ENCODE peak calls at places on chromosomes 7 and 10, in ten cellular contexts. Y is astrocyte of the cerebellum; K is epithelial cell of proximal tubule; I is A673; M is CD8-positive, alpha-beta T cell; J is MCF 10A; W is neural crest cell; C is NB4; L is PC-3; E is SK-N-SH. A is an unnamed sample.

GRCh38 chr7:151895695-151896485 is 19.0 kb upstream of the PRKAG2 start:
- DNase-seq in L (no peak), W (no peak), I (peak), C (no peak), M (no peak), Y (no peak), K (no peak), E (no peak), J (peak), A (no peak)

GRCh38 chr7:14389052-14389988 is 399.9 kb upstream of the ETV1 start:
- DNase-seq in C (no peak), K (no peak), Y (no peak), I (peak), L (no peak), E (no peak), J (no peak), M (no peak), W (no peak), A (no peak)

GRCh38 chr7:156065400-156065799 is 253.1 kb upstream of the SHH start:
- DNase-seq in J (no peak), W (no peak), M (no peak), C (no peak), Y (no peak), K (no peak), L (no peak), I (no peak), E (no peak), A (no peak)

GRCh38 chr7:152423991-152424347 is 11.8 kb downstream of the KMT2C start:
- DNase-seq in E (no peak), K (no peak), C (no peak), J (no peak), I (no peak), L (no peak), W (no peak), M (no peak), Y (no peak), A (no peak)

GRCh38 chr10:13956826-13957225 is 370.1 kb downstream of the PRPF18 start:
- DNase-seq in M (no peak), C (no peak), Y (no peak), W (no peak), I (no peak), E (no peak), K (no peak), L (no peak), J (no peak), A (peak)

GRCh38 chr7:129959480-129960332 is 6.9 kb upstream of the UBE2H start:
- DNase-seq in L (peak), C (peak), J (peak), I (no peak), K (no peak), M (no peak), E (no peak), W (no peak), Y (no peak), A (no peak)

GRCh38 chr7:2309889-2310331 is 4.3 kb downstream of the SNX8 start:
- DNase-seq in K (peak), E (no peak), W (no peak), L (peak), C (no peak), Y (peak), I (no peak), J (peak), M (no peak), A (no peak)

GRCh38 chr7:92421676-92422435 is 25.4 kb upstream of the GATAD1 start:
- DNase-seq in L (no peak), C (peak), K (no peak), M (no peak), Y (no peak), J (peak), I (no peak), W (no peak), E (peak), A (no peak)

GRCh38 chr7:149071641-149072437 is 18.7 kb downstream of the ZNF786 start:
- DNase-seq in M (peak), I (no peak), E (peak), J (no peak), C (peak), L (no peak), K (no peak), Y (no peak), W (peak), A (peak)

GRCh38 chr10:121553455-121553854 is 44.8 kb downstream of the FGFR2 start:
- DNase-seq in M (no peak), Y (no peak), I (no peak), W (no peak), K (peak), J (no peak), C (no peak), L (no peak), E (no peak), A (no peak)

GRCh38 chr10:119314061-119314460 is 106.7 kb downstream of the GRK5 start:
- DNase-seq in I (no peak), L (no peak), W (no peak), M (no peak), K (no peak), C (no peak), J (no peak), Y (no peak), E (no peak), A (no peak)

GRCh38 chr10:119316002-119316358 is 108.6 kb downstream of the GRK5 start:
- DNase-seq in W (no peak), I (no peak), E (no peak), C (no peak), J (no peak), M (no peak), K (no peak), Y (no peak), L (no peak), A (no peak)

GRCh38 chr10:119316729-119317097 is 109.3 kb downstream of the GRK5 start:
- DNase-seq in W (no peak), K (peak), M (no peak), E (no peak), I (peak), Y (no peak), C (peak), J (peak), L (peak), A (no peak)

GRCh38 chr10:119314486-119314885 is 107.1 kb downstream of the GRK5 start:
- DNase-seq in E (no peak), M (no peak), Y (no peak), I (no peak), K (no peak), L (no peak), J (no peak), C (no peak), W (no peak), A (no peak)

GRCh38 chr10:119315128-119316001 is 108.0 kb downstream of the GRK5 start:
- DNase-seq in W (no peak), C (peak), M (peak), J (peak), Y (peak), I (peak), E (no peak), K (peak), L (peak), A (peak)
- TF ChIP-seq CTCF in W (no peak), C (no peak), M (no peak), J (no peak), Y (no peak), I (no peak), E (no peak), K (no peak), L (no peak), A (no peak)

DNA sequence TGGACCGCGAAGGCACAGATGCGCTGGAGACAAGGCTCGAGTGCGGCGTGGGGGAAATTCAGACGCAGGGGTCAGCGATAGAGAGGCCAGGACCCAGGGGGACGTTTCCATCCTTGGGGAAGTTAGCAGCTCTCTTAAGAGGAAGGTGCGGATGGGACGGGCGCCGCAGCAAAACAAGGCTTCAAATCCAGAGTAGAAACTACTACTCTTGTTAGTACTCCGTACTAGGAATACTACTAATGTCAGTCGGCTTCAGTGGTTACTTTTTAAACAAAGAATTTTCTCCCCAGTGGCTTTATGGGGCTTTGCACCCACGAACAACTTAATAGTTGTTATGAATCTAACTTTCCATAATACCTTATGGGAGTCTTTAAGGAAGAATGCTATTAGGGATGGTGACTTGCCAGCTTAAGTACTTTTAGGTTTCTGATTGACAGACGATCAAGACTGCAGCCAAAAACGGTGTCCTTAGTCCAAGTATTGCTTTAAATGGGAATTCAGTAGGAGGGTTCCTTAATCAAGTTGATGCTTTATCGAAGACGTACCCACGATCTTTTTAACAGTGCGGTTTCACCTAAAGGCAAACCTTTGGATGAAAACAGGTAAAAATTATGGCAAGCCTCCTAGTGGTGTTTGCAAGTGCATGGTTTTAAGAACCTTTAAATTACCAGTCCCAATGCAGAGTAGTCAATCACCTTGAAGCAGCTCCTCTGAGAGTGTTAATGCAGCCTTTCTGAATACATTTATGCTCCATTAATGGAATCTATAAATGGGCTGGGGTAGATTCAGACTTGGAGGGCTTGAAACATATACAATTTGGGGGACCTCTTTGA is 868 bp upstream of the IDE start:
- DNase-seq in K (no peak), L (peak), Y (no peak), C (no peak), W (no peak), E (peak), I (no peak), J (no peak), M (no peak), A (no peak)
- TF ChIP-seq CTCF in K (peak), L (peak), Y (no peak), C (peak), W (peak), E (peak), I (no peak), J (peak), M (peak), A (no peak)

DNA sequence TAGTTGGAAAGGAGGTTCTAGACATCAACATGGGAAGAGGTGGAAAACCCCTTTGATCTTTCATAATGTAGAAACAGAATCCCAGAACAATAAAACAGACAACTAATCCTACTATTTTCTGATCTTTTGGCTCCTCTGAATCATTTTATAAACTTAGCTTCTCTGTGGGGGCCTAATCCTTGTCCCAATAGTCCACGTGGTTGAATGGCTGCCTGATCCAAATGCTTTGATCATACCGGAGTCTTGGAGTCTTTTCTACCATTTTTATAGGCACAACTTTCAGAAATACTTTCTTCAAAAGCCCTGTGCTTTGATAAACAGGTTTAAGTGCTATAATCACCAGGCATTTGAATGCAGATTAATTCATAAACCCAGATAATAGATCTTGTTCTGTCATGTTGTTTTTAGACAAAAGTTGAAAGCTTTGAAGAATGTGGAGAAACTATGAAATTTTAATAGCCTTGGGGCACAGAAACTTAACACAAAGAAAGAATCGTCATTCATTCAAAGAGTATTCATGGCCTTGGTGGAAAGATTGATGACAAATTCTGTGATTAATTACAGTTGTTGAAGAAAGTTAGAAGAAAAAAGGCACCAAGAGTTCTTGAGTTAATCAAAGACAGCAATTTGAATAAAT is 163.7 kb downstream of the AHR start:
- DNase-seq in M (no peak), W (no peak), I (peak), E (no peak), Y (no peak), J (no peak), L (no peak), C (no peak), K (no peak), A (no peak)
- TF ChIP-seq CTCF in M (no peak), W (no peak), I (no peak), E (no peak), Y (no peak), J (no peak), L (no peak), C (no peak), K (no peak), A (no peak)

GRCh38 chr10:53997953-53998352 is 803.1 kb downstream of the PCDH15 start:
- DNase-seq in M (no peak), Y (no peak), W (no peak), K (no peak), J (peak), C (peak), E (peak), I (no peak), L (peak), A (no peak)
- TF ChIP-seq CTCF in M (no peak), Y (peak), W (peak), K (peak), J (peak), C (peak), E (peak), I (peak), L (peak), A (no peak)

DNA sequence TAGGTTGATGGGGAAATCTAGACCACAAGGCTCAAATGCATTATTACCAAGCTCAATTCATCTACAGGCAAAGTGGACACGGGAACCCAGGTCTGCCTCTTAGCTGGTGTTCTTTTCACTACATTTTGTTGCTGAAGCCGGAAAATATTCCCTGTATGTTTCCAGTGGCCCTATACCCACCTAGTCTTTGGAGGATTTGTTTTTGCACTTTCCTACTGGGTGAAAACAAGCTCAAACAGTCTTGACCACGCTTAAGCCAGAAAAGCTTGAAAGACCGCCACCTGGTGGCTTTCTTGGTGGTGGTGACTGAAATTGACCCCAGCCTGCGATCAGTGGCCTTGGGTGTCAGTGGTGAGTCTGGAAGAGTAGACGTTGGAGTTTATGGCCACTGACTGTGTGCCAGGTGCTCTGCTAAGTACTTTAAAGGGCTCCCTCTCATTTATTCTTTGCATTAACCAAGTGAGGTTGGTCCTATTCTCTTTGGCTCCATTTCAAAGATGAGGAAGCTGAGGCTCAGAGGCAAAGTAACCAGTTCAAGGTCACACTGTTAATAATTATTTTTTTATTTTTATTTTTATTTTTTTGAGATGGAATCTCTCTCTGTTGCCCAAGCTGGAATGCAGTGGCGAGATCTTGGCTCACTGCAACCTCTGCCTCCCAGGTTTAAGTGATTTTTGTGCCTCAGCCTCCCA is 11.1 kb upstream of the CRTAC1 start:
- DNase-seq in J (peak), C (peak), Y (peak), K (peak), W (peak), E (peak), I (peak), M (peak), L (peak), A (peak)
- TF ChIP-seq CTCF in J (peak), C (peak), Y (peak), K (peak), W (peak), E (peak), I (peak), M (no peak), L (peak), A (peak)

A was measured in psoas muscle.